ENCODE peak calls at places on chromosomes 2 and 18, in five cellular contexts. F is esophagus squamous epithelium, Y is prostate gland, A is Peyer's patch, Q is heart left ventricle. U is an unnamed sample. For H3K36me3, the result is how much of the 10 kb centered on the place peaks cover.

GRCh38 chr2:172674034-172674967 is 61.3 kb upstream of the RAPGEF4 start:
- DNase-seq in F (no peak), Y (no peak), A (no peak), Q (peak), U (peak)

GRCh38 chr18:52588916-52589315 is 248.9 kb downstream of the DCC start:
- DNase-seq in F (no peak), Y (no peak), A (no peak), Q (no peak), U (no peak)

GRCh38 chr2:157473585-157473984 is 29.7 kb upstream of the CYTIP start:
- DNase-seq in F (no peak), Y (no peak), A (no peak), Q (no peak), U (no peak)

GRCh38 chr18:79068299-79068945 is 772 bp upstream of the ATP9B start:
- DNase-seq in F (no peak), Y (no peak), A (no peak), Q (no peak), U (peak)

GRCh38 chr2:69926849-69927515 is 12.1 kb downstream of the MXD1 start:
- DNase-seq in F (no peak), Y (no peak), A (no peak), Q (no peak), U (no peak)

GRCh38 chr2:190501702-190502407 is 32.7 kb downstream of the NEMP2 start:
- DNase-seq in F (no peak), Y (no peak), A (no peak), Q (no peak), U (no peak)

GRCh38 chr2:208698114-208698513 is 291.5 kb downstream of the PTH2R start:
- DNase-seq in F (no peak), Y (no peak), A (no peak), Q (no peak), U (no peak)

GRCh38 chr2:24365826-24366225 is 5.5 kb upstream of the ITSN2 start:
- DNase-seq in F (no peak), Y (no peak), A (no peak), Q (no peak), U (no peak)

GRCh38 chr2:26675651-26676255 is 16.8 kb upstream of the KCNK3 start:
- DNase-seq in F (no peak), Y (no peak), A (no peak), Q (no peak), U (no peak)

GRCh38 chr2:85648619-85649018 is 19.4 kb downstream of the SFTPB start:
- DNase-seq in F (no peak), Y (no peak), A (no peak), Q (peak), U (peak)

GRCh38 chr2:217978536-217979150 is 24.2 kb downstream of the TNS1 start:
- DNase-seq in F (no peak), Y (no peak), A (no peak), Q (no peak), U (peak)

GRCh38 chr18:12657048-12657848 is 659 bp downstream of the SPIRE1 start:
- DNase-seq in F (no peak), Y (peak), A (peak), Q (peak), U (peak)

GRCh38 chr2:70360661-70361316 is 58.9 kb upstream of the FAM136A start:
- DNase-seq in F (no peak), Y (no peak), A (no peak), Q (no peak), U (no peak)

GRCh38 chr18:44791520-44791919 is 110.8 kb downstream of the SETBP1 start:
- DNase-seq in F (no peak), Y (no peak), A (no peak), Q (peak), U (no peak)

GRCh38 chr2:6877402-6878305 is at the start of gene RSAD2:
- DNase-seq in F (no peak), Y (peak), A (peak), Q (peak), U (peak)

GRCh38 chr2:169091256-169091655 is 21.9 kb downstream of the DHRS9 start:
- DNase-seq in F (no peak), Y (no peak), A (no peak), Q (no peak), U (no peak)

GRCh38 chr2:9144617-9145016 is 62.0 kb upstream of the ASAP2 start:
- DNase-seq in F (no peak), Y (no peak), A (no peak), Q (no peak), U (no peak)

GRCh38 chr2:109196081-109196875 is 67.3 kb downstream of the SH3RF3 start:
- DNase-seq in F (no peak), Y (no peak), A (no peak), Q (no peak), U (no peak)

GRCh38 chr2:225104321-225104720 is 62.1 kb upstream of the DOCK10 start:
- DNase-seq in F (no peak), Y (no peak), A (no peak), Q (no peak), U (no peak)

GRCh38 chr2:217147751-217148318 is 288.0 kb upstream of the TNP1 start:
- DNase-seq in F (no peak), Y (no peak), A (no peak), Q (no peak), U (no peak)

GRCh38 chr18:31741096-31741735 is 19.5 kb downstream of the SLC25A52 start:
- DNase-seq in F (no peak), Y (peak), A (no peak), Q (no peak), U (peak)

GRCh38 chr2:27992787-27993747 is 102.5 kb downstream of the BABAM2 start:
- DNase-seq in F (no peak), Y (no peak), A (no peak), Q (no peak), U (no peak)

GRCh38 chr2:64943387-64944150 is 45.6 kb upstream of the SLC1A4 start:
- DNase-seq in F (no peak), Y (peak), A (no peak), Q (peak), U (no peak)

GRCh38 chr2:147433822-147434221 is 411.0 kb upstream of the ACVR2A start:
- DNase-seq in F (no peak), Y (no peak), A (no peak), Q (no peak), U (peak)

GRCh38 chr2:28393115-28393836 is 618 bp downstream of the FOSL2 start:
- DNase-seq in F (no peak), Y (peak), A (peak), Q (peak), U (peak)

GRCh38 chr2:203813684-203814083 is 53.9 kb upstream of the CTLA4 start:
- DNase-seq in F (no peak), Y (no peak), A (no peak), Q (no peak), U (no peak)
- H3K27ac ChIP-seq in F (no peak), Y (no peak), A (no peak), Q (no peak), U (no peak)

DNA sequence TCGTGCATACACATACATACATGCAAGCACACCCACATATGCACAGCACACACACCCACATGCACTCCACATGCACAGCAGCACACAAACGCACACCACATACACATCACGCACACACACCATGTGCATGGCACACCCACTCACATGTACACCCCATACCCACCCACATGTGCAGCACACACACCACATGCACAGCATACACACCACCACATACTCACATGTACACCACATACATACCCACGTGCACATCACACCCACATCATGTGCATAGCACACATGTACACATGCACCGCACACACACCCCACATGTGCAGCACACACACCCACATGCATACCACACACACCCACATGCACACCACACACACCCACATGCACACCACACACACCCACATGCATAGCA is 132.0 kb upstream of the RGPD4 start:
- DNase-seq in F (no peak), Y (no peak), A (no peak), Q (no peak), U (no peak)
- TF ChIP-seq POLR2A in F (no peak), Y (no peak), A (no peak), Q (no peak), U (no peak)

GRCh38 chr2:239543696-239544095 is 142.9 kb upstream of the HDAC4 start:
- DNase-seq in F (no peak), Y (no peak), A (no peak), Q (no peak), U (no peak)
- H3K36me3 ChIP-seq in F (under half), Y (under half), A (under half), Q (under half), U (under half)

GRCh38 chr2:73717251-73717606 is 19.9 kb downstream of the TPRKB start:
- DNase-seq in F (no peak), Y (no peak), A (no peak), Q (no peak), U (no peak)

GRCh38 chr2:73716518-73717250 is 20.5 kb downstream of the TPRKB start:
- DNase-seq in F (no peak), Y (no peak), A (no peak), Q (no peak), U (no peak)

GRCh38 chr2:73718851-73719621 is 18.1 kb downstream of the TPRKB start:
- DNase-seq in F (no peak), Y (no peak), A (no peak), Q (no peak), U (no peak)

GRCh38 chr2:73718421-73718820 is 18.7 kb downstream of the TPRKB start:
- DNase-seq in F (no peak), Y (no peak), A (no peak), Q (no peak), U (no peak)

GRCh38 chr2:73714091-73714490 is 23.1 kb downstream of the TPRKB start:
- DNase-seq in F (no peak), Y (no peak), A (no peak), Q (no peak), U (no peak)
- H3K27ac ChIP-seq in F (no peak), Y (no peak), A (no peak), Q (no peak), U (no peak)

DNA sequence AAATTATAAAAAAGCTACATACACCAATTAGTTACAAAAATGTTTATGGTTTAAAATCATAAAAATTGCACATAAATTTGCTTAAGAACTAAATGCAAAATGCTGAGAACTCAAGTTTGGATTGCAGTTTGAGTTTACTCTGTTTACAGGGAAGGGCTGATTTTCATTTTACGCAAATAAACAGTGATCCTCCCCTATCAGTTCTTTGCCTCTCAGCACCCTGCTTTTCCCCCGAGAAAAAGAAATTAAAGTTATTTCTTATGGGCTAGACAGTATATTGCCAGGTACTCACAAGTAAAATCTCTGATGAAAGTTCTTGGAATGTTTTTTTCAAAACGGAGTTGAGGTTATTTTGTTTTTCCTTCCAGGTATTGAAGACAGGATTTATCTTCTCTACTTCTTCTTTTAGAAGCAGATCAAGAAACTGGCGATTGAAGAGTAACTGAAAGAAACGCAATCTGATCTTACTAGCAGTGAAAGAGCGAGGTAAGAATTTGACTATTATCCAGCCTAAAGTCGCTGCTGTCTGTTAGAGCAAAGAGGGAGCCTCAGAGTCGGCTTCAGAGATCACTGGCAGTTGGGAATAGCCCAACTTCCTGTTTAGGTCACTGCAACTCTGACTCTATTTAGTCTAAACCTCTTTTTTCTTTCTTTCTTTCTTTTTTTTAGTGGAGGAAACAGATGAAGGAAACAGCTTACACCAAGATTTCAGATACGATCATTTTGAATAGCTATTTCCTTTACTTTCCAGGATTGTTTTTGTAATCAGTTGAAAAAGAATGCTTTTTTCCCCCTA is at the start of gene TFPI:
- DNase-seq in F (no peak), Y (no peak), A (no peak), Q (peak), U (peak)
- TF ChIP-seq POLR2A in F (no peak), Y (no peak), A (no peak), Q (no peak), U (peak)

GRCh38 chr2:10574911-10575310 is 114.9 kb downstream of the NOL10 start:
- DNase-seq in F (no peak), Y (no peak), A (no peak), Q (no peak), U (no peak)

GRCh38 chr2:10573709-10574108 is 116.1 kb downstream of the NOL10 start:
- DNase-seq in F (no peak), Y (no peak), A (no peak), Q (no peak), U (no peak)

GRCh38 chr2:10571057-10571456 is 118.7 kb downstream of the NOL10 start:
- DNase-seq in F (no peak), Y (no peak), A (no peak), Q (no peak), U (no peak)

GRCh38 chr2:10571673-10572072 is 118.1 kb downstream of the NOL10 start:
- DNase-seq in F (no peak), Y (no peak), A (no peak), Q (no peak), U (no peak)

DNA sequence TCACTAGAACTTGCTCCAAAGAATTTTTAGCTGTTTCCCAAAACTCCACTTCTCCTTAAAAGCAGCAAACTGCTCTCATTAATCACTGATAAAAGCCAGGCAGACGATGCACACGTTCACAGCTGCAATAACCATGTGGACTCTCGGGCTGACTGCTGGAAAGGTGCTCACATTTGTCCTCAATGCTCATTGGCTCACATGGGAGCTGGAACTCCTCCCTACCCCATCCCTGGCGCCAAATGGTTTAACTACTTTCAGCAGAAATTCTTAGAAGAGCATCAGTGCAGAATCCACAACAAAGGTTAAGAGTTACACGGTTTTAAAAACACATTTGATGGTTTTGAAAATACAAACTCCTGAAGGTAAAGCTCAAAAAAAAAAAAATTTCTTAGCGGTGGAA is 117.1 kb downstream of the NOL10 start:
- DNase-seq in F (no peak), Y (no peak), A (no peak), Q (no peak), U (no peak)
- H3K36me3 ChIP-seq in F (under half), Y (under half), A (under half), Q (half or more), U (under half)

GRCh38 chr2:238285653-238286082 is 2.7 kb downstream of the PER2 start:
- DNase-seq in F (peak), Y (peak), A (peak), Q (peak), U (peak)
- H3K27ac ChIP-seq in F (peak), Y (peak), A (peak), Q (peak), U (peak)